ENCODE peak calls at places on chromosomes 16 and 17, in four cellular contexts. J, C, R and V are unnamed samples.

GRCh38 chr17:9432121-9432866 is 143.3 kb downstream of the STX8 start:
- DNase-seq in J (no peak), C (no peak), R (no peak), V (no peak)

GRCh38 chr16:75258807-75259141 is 7.3 kb upstream of the BCAR1 start:
- DNase-seq in J (no peak), C (no peak), R (no peak), V (no peak)

GRCh38 chr17:80445152-80446110 is 30.5 kb downstream of the ENDOV start:
- DNase-seq in J (no peak), C (no peak), R (no peak), V (no peak)

GRCh38 chr17:75473246-75473645 is 16.8 kb downstream of the TMEM94 start:
- DNase-seq in J (no peak), C (no peak), R (no peak), V (no peak)

GRCh38 chr16:49478107-49478506 is 104.5 kb downstream of the C16orf78 start:
- DNase-seq in J (no peak), C (no peak), R (no peak), V (no peak)

GRCh38 chr17:40303706-40304450 is 5.1 kb upstream of the RARA start:
- DNase-seq in J (no peak), C (no peak), R (no peak), V (peak)

GRCh38 chr16:25751230-25751629 is 59.5 kb downstream of the HS3ST4 start:
- DNase-seq in J (no peak), C (no peak), R (no peak), V (no peak)

GRCh38 chr16:56600398-56600999 is 7.9 kb upstream of the MT2A start:
- DNase-seq in J (no peak), C (peak), R (peak), V (no peak)

GRCh38 chr16:54936086-54936978 is 5.7 kb downstream of the IRX5 start:
- DNase-seq in J (peak), C (no peak), R (no peak), V (no peak)

GRCh38 chr16:19717319-19717718 is 708 bp downstream of the KNOP1 start:
- DNase-seq in J (no peak), C (no peak), R (no peak), V (no peak)

GRCh38 chr16:77690416-77690815 is 31.9 kb upstream of the NUDT7 start:
- DNase-seq in J (no peak), C (no peak), R (no peak), V (no peak)

GRCh38 chr17:80827646-80828643 is 163.7 kb upstream of the CHMP6 start:
- DNase-seq in J (no peak), C (no peak), R (no peak), V (no peak)

GRCh38 chr17:1563786-1564613 is 1.4 kb upstream of the PITPNA start:
- DNase-seq in J (no peak), C (no peak), R (no peak), V (no peak)

GRCh38 chr17:65987988-65988387 is 203.9 kb downstream of the CEP112 start:
- DNase-seq in J (no peak), C (no peak), R (peak), V (no peak)